ENCODE peak calls at places on chromosomes 12 and 14, in nine cellular contexts. One of them, this sample, is unnamed.

GRCh38 chr14:96363751-96364336 is 518 bp downstream of the GSKIP start:
- DNase-seq in A549: peak
- DNase-seq in SHP77: peak
- DNase-seq in mesothelial cell of epicardium: peak
- DNase-seq in hepatic stellate cell: peak
- DNase-seq in T-helper 17 cell: no peak
- DNase-seq in activated gamma-delta T cell treated with anti-CD3 and anti-CD28 coated beads, Interleukin-2, amount 50 U/mL, for 16 hours: peak
- DNase-seq in T-helper 9 cell: no peak
- DNase-seq in NCI-H2171 treated with DMSO at 0.1 percent for 48 hours: peak
- DNase-seq in this sample: peak

GRCh38 chr12:123062682-123063426 is 82.4 kb downstream of the ARL6IP4 start:
- DNase-seq in hepatic stellate cell: peak
- DNase-seq in T-helper 9 cell: no peak
- DNase-seq in activated gamma-delta T cell treated with anti-CD3 and anti-CD28 coated beads, Interleukin-2, amount 50 U/mL, for 16 hours: no peak
- DNase-seq in mesothelial cell of epicardium: no peak
- DNase-seq in NCI-H2171 treated with DMSO at 0.1 percent for 48 hours: no peak
- DNase-seq in A549: peak
- DNase-seq in SHP77: no peak
- DNase-seq in T-helper 17 cell: no peak
- DNase-seq in this sample: peak

GRCh38 chr12:56086096-56086495 is 6.1 kb downstream of the ERBB3 start:
- DNase-seq in mesothelial cell of epicardium: no peak
- DNase-seq in T-helper 17 cell: no peak
- DNase-seq in hepatic stellate cell: no peak
- DNase-seq in A549: no peak
- DNase-seq in activated gamma-delta T cell treated with anti-CD3 and anti-CD28 coated beads, Interleukin-2, amount 50 U/mL, for 16 hours: no peak
- DNase-seq in NCI-H2171 treated with DMSO at 0.1 percent for 48 hours: no peak
- DNase-seq in T-helper 9 cell: no peak
- DNase-seq in SHP77: no peak
- DNase-seq in this sample: no peak

GRCh38 chr14:105019861-105020814 is 745 bp downstream of the CDCA4 start:
- DNase-seq in T-helper 17 cell: peak
- DNase-seq in hepatic stellate cell: peak
- DNase-seq in NCI-H2171 treated with DMSO at 0.1 percent for 48 hours: peak
- DNase-seq in SHP77: no peak
- DNase-seq in mesothelial cell of epicardium: peak
- DNase-seq in T-helper 9 cell: peak
- DNase-seq in A549: no peak
- DNase-seq in activated gamma-delta T cell treated with anti-CD3 and anti-CD28 coated beads, Interleukin-2, amount 50 U/mL, for 16 hours: peak
- DNase-seq in this sample: peak

GRCh38 chr12:76855266-76855665 is 23.6 kb downstream of the CSRP2 start:
- DNase-seq in mesothelial cell of epicardium: no peak
- DNase-seq in A549: no peak
- DNase-seq in hepatic stellate cell: no peak
- DNase-seq in T-helper 17 cell: no peak
- DNase-seq in NCI-H2171 treated with DMSO at 0.1 percent for 48 hours: no peak
- DNase-seq in T-helper 9 cell: no peak
- DNase-seq in activated gamma-delta T cell treated with anti-CD3 and anti-CD28 coated beads, Interleukin-2, amount 50 U/mL, for 16 hours: no peak
- DNase-seq in SHP77: no peak
- DNase-seq in this sample: no peak

GRCh38 chr12:70557583-70558263 is 79.5 kb downstream of the PTPRB start:
- DNase-seq in A549: no peak
- DNase-seq in NCI-H2171 treated with DMSO at 0.1 percent for 48 hours: no peak
- DNase-seq in activated gamma-delta T cell treated with anti-CD3 and anti-CD28 coated beads, Interleukin-2, amount 50 U/mL, for 16 hours: no peak
- DNase-seq in hepatic stellate cell: no peak
- DNase-seq in SHP77: no peak
- DNase-seq in mesothelial cell of epicardium: no peak
- DNase-seq in T-helper 9 cell: no peak
- DNase-seq in T-helper 17 cell: no peak
- DNase-seq in this sample: no peak

GRCh38 chr14:63178912-63179311 is 25.3 kb upstream of the RHOJ start:
- DNase-seq in activated gamma-delta T cell treated with anti-CD3 and anti-CD28 coated beads, Interleukin-2, amount 50 U/mL, for 16 hours: no peak
- DNase-seq in SHP77: no peak
- DNase-seq in T-helper 17 cell: no peak
- DNase-seq in A549: no peak
- DNase-seq in NCI-H2171 treated with DMSO at 0.1 percent for 48 hours: no peak
- DNase-seq in mesothelial cell of epicardium: no peak
- DNase-seq in T-helper 9 cell: no peak
- DNase-seq in hepatic stellate cell: no peak
- DNase-seq in this sample: no peak

GRCh38 chr12:80935076-80935475 is 2.7 kb downstream of the LIN7A start:
- DNase-seq in hepatic stellate cell: no peak
- DNase-seq in A549: no peak
- DNase-seq in mesothelial cell of epicardium: no peak
- DNase-seq in SHP77: peak
- DNase-seq in NCI-H2171 treated with DMSO at 0.1 percent for 48 hours: peak
- DNase-seq in T-helper 17 cell: no peak
- DNase-seq in T-helper 9 cell: no peak
- DNase-seq in activated gamma-delta T cell treated with anti-CD3 and anti-CD28 coated beads, Interleukin-2, amount 50 U/mL, for 16 hours: no peak
- DNase-seq in this sample: no peak

GRCh38 chr12:93323625-93324165 is 54.0 kb upstream of the NUDT4 start:
- DNase-seq in A549: no peak
- DNase-seq in activated gamma-delta T cell treated with anti-CD3 and anti-CD28 coated beads, Interleukin-2, amount 50 U/mL, for 16 hours: no peak
- DNase-seq in T-helper 9 cell: no peak
- DNase-seq in hepatic stellate cell: no peak
- DNase-seq in T-helper 17 cell: no peak
- DNase-seq in mesothelial cell of epicardium: no peak
- DNase-seq in NCI-H2171 treated with DMSO at 0.1 percent for 48 hours: no peak
- DNase-seq in SHP77: no peak
- DNase-seq in this sample: no peak

GRCh38 chr14:105169776-105170655 is 1.4 kb upstream of the JAG2 start:
- DNase-seq in A549: no peak
- DNase-seq in T-helper 17 cell: no peak
- DNase-seq in NCI-H2171 treated with DMSO at 0.1 percent for 48 hours: no peak
- DNase-seq in SHP77: no peak
- DNase-seq in mesothelial cell of epicardium: no peak
- DNase-seq in activated gamma-delta T cell treated with anti-CD3 and anti-CD28 coated beads, Interleukin-2, amount 50 U/mL, for 16 hours: no peak
- DNase-seq in T-helper 9 cell: peak
- DNase-seq in hepatic stellate cell: no peak
- DNase-seq in this sample: no peak

GRCh38 chr12:28024231-28024995 is 51.9 kb upstream of the PTHLH start:
- DNase-seq in hepatic stellate cell: peak
- DNase-seq in NCI-H2171 treated with DMSO at 0.1 percent for 48 hours: no peak
- DNase-seq in T-helper 9 cell: no peak
- DNase-seq in activated gamma-delta T cell treated with anti-CD3 and anti-CD28 coated beads, Interleukin-2, amount 50 U/mL, for 16 hours: no peak
- DNase-seq in A549: no peak
- DNase-seq in SHP77: no peak
- DNase-seq in T-helper 17 cell: no peak
- DNase-seq in mesothelial cell of epicardium: no peak
- DNase-seq in this sample: no peak

GRCh38 chr14:92733007-92733406 is 15.4 kb downstream of the LGMN start:
- DNase-seq in mesothelial cell of epicardium: no peak
- DNase-seq in A549: no peak
- DNase-seq in hepatic stellate cell: no peak
- DNase-seq in NCI-H2171 treated with DMSO at 0.1 percent for 48 hours: no peak
- DNase-seq in activated gamma-delta T cell treated with anti-CD3 and anti-CD28 coated beads, Interleukin-2, amount 50 U/mL, for 16 hours: no peak
- DNase-seq in T-helper 17 cell: no peak
- DNase-seq in T-helper 9 cell: no peak
- DNase-seq in SHP77: no peak
- DNase-seq in this sample: no peak

GRCh38 chr12:31324116-31324844 is 1.7 kb downstream of the SINHCAF start:
- DNase-seq in SHP77: peak
- DNase-seq in mesothelial cell of epicardium: peak
- DNase-seq in hepatic stellate cell: peak
- DNase-seq in NCI-H2171 treated with DMSO at 0.1 percent for 48 hours: peak
- DNase-seq in A549: peak
- DNase-seq in T-helper 9 cell: peak
- DNase-seq in T-helper 17 cell: peak
- DNase-seq in activated gamma-delta T cell treated with anti-CD3 and anti-CD28 coated beads, Interleukin-2, amount 50 U/mL, for 16 hours: peak
- DNase-seq in this sample: peak

GRCh38 chr12:16285586-16285985 is 8.1 kb upstream of the SLC15A5 start:
- DNase-seq in T-helper 9 cell: no peak
- DNase-seq in SHP77: no peak
- DNase-seq in A549: no peak
- DNase-seq in mesothelial cell of epicardium: no peak
- DNase-seq in T-helper 17 cell: no peak
- DNase-seq in NCI-H2171 treated with DMSO at 0.1 percent for 48 hours: no peak
- DNase-seq in activated gamma-delta T cell treated with anti-CD3 and anti-CD28 coated beads, Interleukin-2, amount 50 U/mL, for 16 hours: no peak
- DNase-seq in hepatic stellate cell: no peak
- DNase-seq in this sample: no peak

GRCh38 chr12:68559246-68559645 is 51.5 kb upstream of the RAP1B start:
- DNase-seq in mesothelial cell of epicardium: no peak
- DNase-seq in T-helper 17 cell: no peak
- DNase-seq in T-helper 9 cell: no peak
- DNase-seq in hepatic stellate cell: no peak
- DNase-seq in activated gamma-delta T cell treated with anti-CD3 and anti-CD28 coated beads, Interleukin-2, amount 50 U/mL, for 16 hours: no peak
- DNase-seq in A549: no peak
- DNase-seq in NCI-H2171 treated with DMSO at 0.1 percent for 48 hours: no peak
- DNase-seq in SHP77: no peak
- DNase-seq in this sample: no peak

GRCh38 chr12:130965668-130966067 is 12.0 kb downstream of the ADGRD1 start:
- DNase-seq in A549: no peak
- DNase-seq in SHP77: no peak
- DNase-seq in mesothelial cell of epicardium: no peak
- DNase-seq in activated gamma-delta T cell treated with anti-CD3 and anti-CD28 coated beads, Interleukin-2, amount 50 U/mL, for 16 hours: no peak
- DNase-seq in NCI-H2171 treated with DMSO at 0.1 percent for 48 hours: no peak
- DNase-seq in T-helper 9 cell: no peak
- DNase-seq in hepatic stellate cell: no peak
- DNase-seq in T-helper 17 cell: no peak
- DNase-seq in this sample: no peak

GRCh38 chr12:55728932-55729591 is at the start of gene CD63:
- DNase-seq in hepatic stellate cell: peak
- DNase-seq in mesothelial cell of epicardium: peak
- DNase-seq in activated gamma-delta T cell treated with anti-CD3 and anti-CD28 coated beads, Interleukin-2, amount 50 U/mL, for 16 hours: peak
- DNase-seq in T-helper 17 cell: peak
- DNase-seq in A549: peak
- DNase-seq in T-helper 9 cell: peak
- DNase-seq in SHP77: peak
- DNase-seq in NCI-H2171 treated with DMSO at 0.1 percent for 48 hours: peak
- DNase-seq in this sample: peak

GRCh38 chr14:75446447-75446846 is 18.6 kb downstream of the JDP2 start:
- DNase-seq in A549: no peak
- DNase-seq in hepatic stellate cell: no peak
- DNase-seq in activated gamma-delta T cell treated with anti-CD3 and anti-CD28 coated beads, Interleukin-2, amount 50 U/mL, for 16 hours: no peak
- DNase-seq in mesothelial cell of epicardium: no peak
- DNase-seq in SHP77: no peak
- DNase-seq in T-helper 17 cell: no peak
- DNase-seq in T-helper 9 cell: no peak
- DNase-seq in NCI-H2171 treated with DMSO at 0.1 percent for 48 hours: no peak
- DNase-seq in this sample: no peak

GRCh38 chr14:56494167-56494566 is 85.4 kb upstream of the TMEM260 start:
- DNase-seq in T-helper 17 cell: no peak
- DNase-seq in T-helper 9 cell: no peak
- DNase-seq in mesothelial cell of epicardium: no peak
- DNase-seq in hepatic stellate cell: no peak
- DNase-seq in NCI-H2171 treated with DMSO at 0.1 percent for 48 hours: no peak
- DNase-seq in activated gamma-delta T cell treated with anti-CD3 and anti-CD28 coated beads, Interleukin-2, amount 50 U/mL, for 16 hours: no peak
- DNase-seq in A549: no peak
- DNase-seq in SHP77: no peak
- DNase-seq in this sample: no peak

GRCh38 chr12:108151505-108152178 is 22.6 kb downstream of the WSCD2 start:
- DNase-seq in A549: no peak
- DNase-seq in NCI-H2171 treated with DMSO at 0.1 percent for 48 hours: no peak
- DNase-seq in T-helper 17 cell: no peak
- DNase-seq in T-helper 9 cell: no peak
- DNase-seq in activated gamma-delta T cell treated with anti-CD3 and anti-CD28 coated beads, Interleukin-2, amount 50 U/mL, for 16 hours: no peak
- DNase-seq in mesothelial cell of epicardium: no peak
- DNase-seq in hepatic stellate cell: no peak
- DNase-seq in SHP77: no peak
- DNase-seq in this sample: no peak

This sample was measured in lower lobe of right lung.